ENCODE peak calls at places on chromosomes 13 and 19, in seven cellular contexts. R is CD8-positive, alpha-beta memory T cell; P is fibroblast of lung; B is endodermal cell; Z is heart left ventricle; I is upper lobe of right lung; W is esophagus squamous epithelium. X is an unnamed sample.

GRCh38 chr13:45242070-45242469 is 41.2 kb upstream of the KCTD4 start:
- DNase-seq in R (no peak), P (peak; percentile 80), B (no peak), Z (no peak), I (no peak), W (no peak), X (no peak)

GRCh38 chr19:17358395-17358794 is 18.7 kb downstream of the PLVAP start:
- DNase-seq in R (no peak), P (peak; percentile 30), B (no peak), Z (no peak), I (no peak), W (no peak), X (peak; percentile 78)

GRCh38 chr19:29927944-29928669 is 13.9 kb upstream of the URI1 start:
- DNase-seq in R (no peak), P (no peak), B (peak; percentile 67), Z (no peak), I (no peak), W (no peak), X (no peak)

GRCh38 chr13:108895220-108895704 is 265.9 kb downstream of the MYO16 start:
- DNase-seq in R (no peak), P (peak; percentile 59), B (no peak), Z (no peak), I (no peak), W (no peak), X (no peak)

GRCh38 chr19:3494559-3494958 is 5.9 kb downstream of the DOHH start:
- DNase-seq in R (no peak), P (no peak), B (no peak), Z (no peak), I (no peak), W (no peak), X (no peak)

GRCh38 chr13:101065314-101065713 is 351.0 kb downstream of the NALCN start:
- DNase-seq in R (no peak), P (no peak), B (no peak), Z (no peak), I (no peak), W (no peak), X (no peak)

GRCh38 chr13:37486171-37486661 is 112.4 kb downstream of the POSTN start:
- DNase-seq in R (no peak), P (no peak), B (no peak), Z (no peak), I (no peak), W (no peak), X (no peak)

GRCh38 chr19:13036366-13036976 is 41.2 kb downstream of the NFIX start:
- DNase-seq in R (no peak), P (no peak), B (peak; percentile 58), Z (no peak), I (peak; percentile 79), W (no peak), X (no peak)

GRCh38 chr19:43464089-43464775 is 1.2 kb downstream of the LYPD3 start:
- DNase-seq in R (no peak), P (no peak), B (no peak), Z (peak; percentile 84), I (peak; percentile 87), W (peak; percentile 63), X (peak; percentile 93)

GRCh38 chr19:12230751-12231733 is 63.6 kb downstream of the ZNF44 start:
- DNase-seq in R (no peak), P (no peak), B (no peak), Z (peak; percentile 36), I (no peak), W (no peak), X (no peak)

GRCh38 chr13:89554801-89555200 is 1792.7 kb upstream of the MIR17HG start:
- DNase-seq in R (no peak), P (no peak), B (no peak), Z (no peak), I (no peak), W (no peak), X (no peak)

GRCh38 chr19:16661480-16662034 is 618 bp downstream of the TMEM38A start:
- DNase-seq in R (peak; percentile 5), P (no peak), B (peak; percentile 69), Z (peak; percentile 72), I (peak; percentile 67), W (no peak), X (no peak)

GRCh38 chr19:30743702-30744101 is 371.5 kb downstream of the ZNF536 start:
- DNase-seq in R (no peak), P (no peak), B (no peak), Z (no peak), I (no peak), W (no peak), X (no peak)

GRCh38 chr19:33286899-33287298 is 15.4 kb downstream of the CEBPA start:
- DNase-seq in R (no peak), P (no peak), B (no peak), Z (no peak), I (no peak), W (no peak), X (no peak)

GRCh38 chr13:107827840-107828549 is 387.3 kb downstream of the LIG4 start:
- DNase-seq in R (no peak), P (no peak), B (no peak), Z (no peak), I (no peak), W (no peak), X (no peak)

GRCh38 chr13:50277906-50278305 is 262.7 kb downstream of the KCNRG start:
- DNase-seq in R (no peak), P (no peak), B (no peak), Z (no peak), I (no peak), W (no peak), X (no peak)

GRCh38 chr13:68609671-68610070 is 1379.5 kb upstream of the PCDH9 start:
- DNase-seq in R (no peak), P (no peak), B (no peak), Z (no peak), I (no peak), W (no peak), X (no peak)

GRCh38 chr13:59247166-59247565 is 916.6 kb downstream of the DIAPH3 start:
- DNase-seq in R (no peak), P (no peak), B (no peak), Z (peak; percentile 77), I (peak; percentile 48), W (no peak), X (no peak)

GRCh38 chr19:28449803-28450202 is 763.1 kb downstream of the UQCRFS1 start:
- DNase-seq in R (no peak), P (no peak), B (no peak), Z (no peak), I (no peak), W (no peak), X (no peak)

GRCh38 chr19:19653597-19654147 is 9.8 kb downstream of the ATP13A1 start:
- DNase-seq in R (no peak), P (no peak), B (no peak), Z (no peak), I (no peak), W (no peak), X (no peak)

GRCh38 chr19:39865953-39866352 is 19.8 kb upstream of the FBL start:
- DNase-seq in R (no peak), P (no peak), B (no peak), Z (no peak), I (no peak), W (no peak), X (no peak)

GRCh38 chr13:42048625-42049453 is at the start of gene DGKH:
- DNase-seq in R (peak; percentile 56), P (peak; percentile 78), B (peak; percentile 90), Z (peak; percentile 90), I (peak; percentile 92), W (no peak), X (peak; percentile 88)

GRCh38 chr13:65499251-65499650 is 1730.9 kb downstream of the PCDH9 start:
- DNase-seq in R (no peak), P (no peak), B (no peak), Z (no peak), I (no peak), W (no peak), X (no peak)

GRCh38 chr13:66501187-66501586 is 728.9 kb downstream of the PCDH9 start:
- DNase-seq in R (no peak), P (peak; percentile 74), B (no peak), Z (no peak), I (no peak), W (no peak), X (no peak)

GRCh38 chr13:112818040-112818697 is 128.3 kb downstream of the ATP11A start:
- DNase-seq in R (no peak), P (no peak), B (no peak), Z (peak; percentile 10), I (no peak), W (no peak), X (no peak)

GRCh38 chr19:30070970-30071632 is 129.1 kb downstream of the URI1 start:
- DNase-seq in R (no peak), P (no peak), B (peak; percentile 17), Z (peak; percentile 46), I (peak; percentile 48), W (no peak), X (peak; percentile 69)

GRCh38 chr19:38673030-38673429 is 25.6 kb downstream of the ACTN4 start:
- DNase-seq in R (no peak), P (no peak), B (no peak), Z (no peak), I (no peak), W (no peak), X (no peak)
- H3K4me1 ChIP-seq in R (peaks cover 67% of the 10 kb centered on the region), P (peaks cover 36% of the 10 kb centered on the region), B (peaks cover 20% of the 10 kb centered on the region), Z (peaks cover 52% of the 10 kb centered on the region), I (peaks cover 85% of the 10 kb centered on the region), W (peaks cover 52% of the 10 kb centered on the region), X (peaks cover 83% of the 10 kb centered on the region)

GRCh38 chr19:14375055-14375581 is 6.1 kb upstream of the ADGRE5 start:
- DNase-seq in R (peak; percentile 95), P (no peak), B (no peak), Z (peak; percentile 51), I (peak; percentile 83), W (peak; percentile 50), X (peak; percentile 94)

GRCh38 chr19:14370169-14370998 is 10.9 kb upstream of the ADGRE5 start:
- DNase-seq in R (peak; percentile 76), P (no peak), B (no peak), Z (no peak), I (no peak), W (no peak), X (peak; percentile 89)

GRCh38 chr19:14378890-14379289 is 2.4 kb upstream of the ADGRE5 start:
- DNase-seq in R (no peak), P (no peak), B (no peak), Z (no peak), I (no peak), W (no peak), X (no peak)

GRCh38 chr19:14371321-14371821 is 9.9 kb upstream of the ADGRE5 start:
- DNase-seq in R (no peak), P (no peak), B (no peak), Z (no peak), I (no peak), W (no peak), X (no peak)

GRCh38 chr19:14375582-14376291 is 5.5 kb upstream of the ADGRE5 start:
- DNase-seq in R (no peak), P (no peak), B (no peak), Z (peak; percentile 65), I (no peak), W (no peak), X (peak; percentile 84)
- H3K4me1 ChIP-seq in R (peaks cover 72% of the 10 kb centered on the region), P (peaks cover 7% of the 10 kb centered on the region), B (no peaks in the 10 kb centered on the region), Z (peaks cover 8% of the 10 kb centered on the region), I (peaks cover 62% of the 10 kb centered on the region), W (peaks cover 17% of the 10 kb centered on the region), X (peaks cover 90% of the 10 kb centered on the region)

GRCh38 chr13:33259296-33259695 is 26.3 kb downstream of the STARD13 start:
- DNase-seq in R (no peak), P (no peak), B (no peak), Z (no peak), I (no peak), W (no peak), X (no peak)
- H3K4me1 ChIP-seq in R (no peaks in the 10 kb centered on the region), P (peaks cover 35% of the 10 kb centered on the region), B (no peaks in the 10 kb centered on the region), Z (peaks cover 19% of the 10 kb centered on the region), I (peaks cover 50% of the 10 kb centered on the region), W (peaks cover 6% of the 10 kb centered on the region), X (no peaks in the 10 kb centered on the region)

GRCh38 chr19:1605236-1606137 is at the start of gene UQCR11:
- DNase-seq in R (peak; percentile 89), P (peak; percentile 97), B (peak; percentile 98), Z (peak; percentile 97), I (peak; percentile 97), W (peak; percentile 84), X (peak; percentile 98)
- H3K4me1 ChIP-seq in R (peaks cover 54% of the 10 kb centered on the region), P (no peaks in the 10 kb centered on the region), B (peaks cover 5% of the 10 kb centered on the region), Z (no peaks in the 10 kb centered on the region), I (peaks cover 32% of the 10 kb centered on the region), W (peaks cover 29% of the 10 kb centered on the region), X (peaks cover 54% of the 10 kb centered on the region)

X was measured in spleen.